ENCODE peak calls at places on chromosomes 7 and 10, in ten cellular contexts. S is GM12865, T is stomach, Q is left ventricle myocardium inferior, U is cardiac fibroblast, H is PC-9, J is pancreas, I is hepatocyte, B is colonic mucosa, W is adrenal gland. E is an unnamed sample.

GRCh38 chr10:26296351-26296750 is 79.8 kb downstream of the GAD2 start:
- DNase-seq in S (no peak), T (no peak), Q (no peak), U (no peak), H (no peak), J (no peak), I (no peak), B (no peak), W (no peak), E (no peak)

GRCh38 chr7:103766630-103767029 is 222.8 kb downstream of the RELN start:
- DNase-seq in S (no peak), T (no peak), Q (no peak), U (no peak), H (no peak), J (no peak), I (no peak), B (no peak), W (no peak), E (no peak)

GRCh38 chr7:143346018-143346417 is 16.5 kb downstream of the FAM131B start:
- DNase-seq in S (no peak), T (no peak), Q (no peak), U (no peak), H (no peak), J (no peak), I (no peak), B (no peak), W (no peak), E (no peak)

GRCh38 chr7:76011437-76011836 is 17.0 kb upstream of the TMEM120A start:
- DNase-seq in S (no peak), T (no peak), Q (peak; percentile 76), U (peak; percentile 89), H (no peak), J (no peak), I (peak; percentile 46), B (no peak), W (no peak), E (no peak)

GRCh38 chr10:58818889-58819288 is 306.2 kb downstream of the BICC1 start:
- DNase-seq in S (no peak), T (no peak), Q (no peak), U (peak; percentile 90), H (peak; percentile 64), J (no peak), I (peak; percentile 22), B (no peak), W (no peak), E (no peak)

GRCh38 chr10:114821293-114821914 is at the start of gene FHIP2A:
- DNase-seq in S (peak; percentile 85), T (peak; percentile 82), Q (peak; percentile 82), U (peak; percentile 72), H (no peak), J (peak; percentile 80), I (peak; percentile 94), B (peak; percentile 87), W (peak; percentile 71), E (peak; percentile 88)

GRCh38 chr7:18659746-18660145 is 164.2 kb downstream of the HDAC9 start:
- DNase-seq in S (no peak), T (no peak), Q (no peak), U (no peak), H (no peak), J (no peak), I (no peak), B (no peak), W (no peak), E (no peak)

GRCh38 chr7:91731962-91732361 is 148.5 kb downstream of the MTERF1 start:
- DNase-seq in S (no peak), T (no peak), Q (no peak), U (no peak), H (no peak), J (no peak), I (no peak), B (no peak), W (no peak), E (no peak)

GRCh38 chr7:28472332-28472731 is 60.0 kb downstream of the CREB5 start:
- DNase-seq in S (no peak), T (no peak), Q (no peak), U (no peak), H (no peak), J (no peak), I (no peak), B (no peak), W (no peak), E (no peak)

GRCh38 chr7:144853542-144853941 is 17.7 kb upstream of the TPK1 start:
- DNase-seq in S (no peak), T (no peak), Q (no peak), U (no peak), H (no peak), J (no peak), I (no peak), B (no peak), W (no peak), E (no peak)

GRCh38 chr7:112452102-112452888 is 2.0 kb downstream of the IFRD1 start:
- DNase-seq in S (peak; percentile 15), T (peak; percentile 28), Q (peak; percentile 26), U (peak; percentile 69), H (peak; percentile 39), J (no peak), I (peak; percentile 62), B (peak; percentile 35), W (peak; percentile 52), E (peak; percentile 46)

GRCh38 chr10:132328130-132328529 is 3.9 kb upstream of the LRRC27 start:
- DNase-seq in S (no peak), T (no peak), Q (no peak), U (no peak), H (no peak), J (no peak), I (no peak), B (no peak), W (no peak), E (no peak)

GRCh38 chr10:131743190-131744151 is 157.3 kb upstream of the PPP2R2D start:
- DNase-seq in S (peak; percentile 80), T (no peak), Q (no peak), U (no peak), H (no peak), J (no peak), I (peak; percentile 46), B (no peak), W (no peak), E (no peak)

GRCh38 chr7:105011771-105012502 is 2.1 kb upstream of the KMT2E start:
- DNase-seq in S (peak; percentile 49), T (no peak), Q (no peak), U (no peak), H (no peak), J (peak; percentile 44), I (no peak), B (no peak), W (no peak), E (peak; percentile 42)

GRCh38 chr7:98949336-98950044 is 71.2 kb downstream of the TRRAP start:
- DNase-seq in S (no peak), T (no peak), Q (peak; percentile 64), U (no peak), H (no peak), J (no peak), I (no peak), B (no peak), W (no peak), E (no peak)

GRCh38 chr7:134820295-134820694 is 40.9 kb downstream of the CALD1 start:
- DNase-seq in S (no peak), T (no peak), Q (no peak), U (no peak), H (no peak), J (no peak), I (no peak), B (no peak), W (no peak), E (no peak)
- TF ChIP-seq CTCF in S (no peak), T (no peak), Q (no peak), U (no peak), H (no peak), J (no peak), I (no peak), B (no peak), W (no peak), E (no peak)

GRCh38 chr10:42753507-42754154 is 29.0 kb upstream of the BMS1 start:
- DNase-seq in S (no peak), T (no peak), Q (no peak), U (no peak), H (no peak), J (no peak), I (peak; percentile 55), B (peak; percentile 32), W (no peak), E (no peak)

GRCh38 chr10:42755591-42756093 is 27.0 kb upstream of the BMS1 start:
- DNase-seq in S (no peak), T (no peak), Q (no peak), U (no peak), H (no peak), J (no peak), I (no peak), B (no peak), W (no peak), E (no peak)

GRCh38 chr10:42755028-42755451 is 27.6 kb upstream of the BMS1 start:
- DNase-seq in S (no peak), T (no peak), Q (no peak), U (no peak), H (no peak), J (no peak), I (peak; percentile 17), B (no peak), W (no peak), E (no peak)

GRCh38 chr10:42754155-42755027 is 28.2 kb upstream of the BMS1 start:
- DNase-seq in S (no peak), T (no peak), Q (peak; percentile 50), U (peak; percentile 11), H (no peak), J (peak; percentile 39), I (peak; percentile 53), B (no peak), W (no peak), E (peak; percentile 30)

DNA sequence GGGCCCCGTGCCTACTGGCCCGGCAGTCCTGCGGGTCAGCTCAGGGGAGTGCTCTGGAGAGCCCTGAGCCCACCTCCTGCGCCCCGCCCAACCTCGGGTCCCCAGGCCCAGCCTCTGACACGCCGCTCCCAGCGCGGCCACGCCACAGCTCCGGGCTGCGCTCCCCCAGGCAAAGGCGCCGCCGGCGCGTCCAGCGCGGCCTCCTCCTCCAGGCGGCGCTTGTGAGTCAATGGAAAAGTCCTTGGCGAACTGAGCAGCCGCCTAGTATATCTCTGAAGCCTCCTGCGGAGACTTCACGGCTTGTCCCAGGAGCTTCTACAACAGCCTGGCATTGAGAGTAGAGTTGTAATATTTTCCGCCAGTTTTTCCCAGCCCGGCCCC is 29.5 kb upstream of the BMS1 start:
- DNase-seq in S (peak; percentile 22), T (peak; percentile 83), Q (peak; percentile 77), U (peak; percentile 75), H (no peak), J (peak; percentile 89), I (peak; percentile 82), B (peak; percentile 88), W (peak; percentile 64), E (peak; percentile 85)
- H3K4me3 ChIP-seq in S (no peak overlapping the region), T (peak overlapping the region; percentile 41), Q (peak overlapping the region; percentile 72), U (peak overlapping the region; percentile 45), H (no peak overlapping the region), J (peak overlapping the region; percentile 59), I (peak overlapping the region; percentile 60), B (peak overlapping the region; percentile 31), W (peak overlapping the region; percentile 25), E (peak overlapping the region; percentile 45)

GRCh38 chr7:27116962-27117686 is 13.4 kb downstream of the HOXA4 start:
- DNase-seq in S (no peak), T (no peak), Q (no peak), U (no peak), H (no peak), J (no peak), I (no peak), B (peak; percentile 44), W (no peak), E (no peak)
- TF ChIP-seq CTCF in S (no peak), T (no peak), Q (no peak), U (no peak), H (no peak), J (no peak), I (no peak), B (no peak), W (no peak), E (no peak)

GRCh38 chr10:86512137-86512536 is 9.5 kb downstream of the WAPL start:
- DNase-seq in S (no peak), T (no peak), Q (no peak), U (no peak), H (no peak), J (no peak), I (no peak), B (no peak), W (no peak), E (no peak)
- H3K4me3 ChIP-seq in S (no peak overlapping the region), T (no peak overlapping the region), Q (no peak overlapping the region), U (no peak overlapping the region), H (no peak overlapping the region), J (no peak overlapping the region), I (no peak overlapping the region), B (no peak overlapping the region), W (no peak overlapping the region), E (no peak overlapping the region)

E was measured in A673.